ENCODE peak calls at places on chromosomes 7 and 10, in seven cellular contexts. U is mesendoderm, H is neural progenitor cell, Y is AG09309, T is HCT116, P is HFF-Myc, K is astrocyte of the spinal cord. W is an unnamed sample.
A peak's percentile ranks its signal among the peaks of the same experiment; 100 is the strongest.

GRCh38 chr10:98101366-98101765 is 33.1 kb upstream of the R3HCC1L start:
- DNase-seq in P (no peak), U (peak; percentile 85), T (no peak), H (no peak), K (no peak), Y (no peak), W (no peak)

GRCh38 chr10:114030140-114030539 is 13.5 kb upstream of the ADRB1 start:
- DNase-seq in T (peak; percentile 12), Y (no peak), K (no peak), U (peak; percentile 32), H (no peak), P (no peak), W (no peak)

GRCh38 chr10:86439544-86439943 is 72.9 kb upstream of the GRID1 start:
- DNase-seq in U (no peak), Y (peak; percentile 81), P (peak; percentile 24), T (no peak), H (no peak), K (peak; percentile 87), W (peak; percentile 43)

GRCh38 chr7:34900891-34901493 is 136.3 kb downstream of the DPY19L1 start:
- DNase-seq in H (peak; percentile 47), K (no peak), T (peak; percentile 32), U (peak; percentile 84), Y (no peak), P (no peak), W (no peak)

GRCh38 chr10:89738551-89739209 is 37.3 kb downstream of the KIF20B start:
- DNase-seq in T (no peak), U (no peak), K (no peak), H (no peak), P (no peak), Y (no peak), W (no peak)

GRCh38 chr10:25157650-25158049 is 17.2 kb upstream of the GPR158 start:
- DNase-seq in U (no peak), K (no peak), H (no peak), T (no peak), P (no peak), Y (no peak), W (no peak)

GRCh38 chr10:86651021-86651471 is 3.3 kb upstream of the OPN4 start:
- DNase-seq in H (no peak), K (no peak), P (no peak), Y (no peak), T (no peak), U (no peak), W (no peak)

GRCh38 chr10:7544203-7544602 is 122.6 kb downstream of the ITIH5 start:
- DNase-seq in P (no peak), Y (no peak), H (no peak), U (no peak), T (no peak), K (no peak), W (no peak)

GRCh38 chr10:52486840-52487611 is 172.9 kb downstream of the DKK1 start:
- DNase-seq in U (no peak), K (peak; percentile 85), T (no peak), Y (peak; percentile 89), H (no peak), P (peak; percentile 21), W (peak; percentile 62)

GRCh38 chr10:16505168-16505567 is 16.5 kb downstream of the C1QL3 start:
- DNase-seq in T (no peak), U (no peak), P (no peak), H (no peak), K (no peak), Y (no peak), W (no peak)

GRCh38 chr7:100952641-100953040 is 3.3 kb downstream of the MUC3A start:
- DNase-seq in H (no peak), Y (no peak), U (no peak), P (no peak), K (no peak), T (no peak), W (no peak)

GRCh38 chr10:52615756-52616419 is 156.7 kb downstream of the MBL2 start:
- DNase-seq in T (no peak), U (no peak), K (peak; percentile 39), P (no peak), Y (no peak), H (no peak), W (no peak)

GRCh38 chr7:73799282-73800141 is 29.4 kb upstream of the CLDN3 start:
- DNase-seq in H (no peak), P (no peak), Y (no peak), U (peak; percentile 46), K (no peak), T (peak; percentile 78), W (no peak)

GRCh38 chr7:69367785-69368184 is 230.5 kb upstream of the AUTS2 start:
- DNase-seq in Y (peak; percentile 23), U (peak; percentile 7), H (no peak), T (no peak), K (no peak), P (no peak), W (no peak)

GRCh38 chr7:66206116-66206908 is 1.2 kb downstream of the TPST1 start:
- DNase-seq in Y (no peak), H (no peak), P (no peak), T (no peak), U (no peak), K (no peak), W (no peak)
- H3K4me3 ChIP-seq in Y (peak overlapping the region; percentile 67), H (peak overlapping the region; percentile 99), P (peak overlapping the region; percentile 63), T (peak overlapping the region; percentile 89), U (no peak overlapping the region), K (peak overlapping the region; percentile 89), W (peak overlapping the region; percentile 88)

DNA sequence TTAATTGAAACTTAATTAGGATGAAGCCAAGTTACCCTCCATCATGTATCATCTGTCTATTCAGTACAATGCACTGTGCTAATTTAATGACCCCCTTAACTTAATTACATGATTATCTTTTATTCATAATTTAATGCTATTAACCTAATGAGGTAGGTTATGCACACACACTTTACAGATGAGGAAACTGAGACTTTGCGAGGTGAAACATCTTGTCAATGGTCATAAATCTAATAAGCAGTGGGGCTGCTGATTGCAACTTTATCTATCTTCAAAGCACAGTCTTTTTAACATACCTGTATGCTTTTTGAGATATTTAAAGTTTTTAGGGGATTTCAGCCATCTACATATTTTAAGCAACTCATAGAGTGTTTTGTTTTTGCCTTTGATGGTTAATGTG is 547 bp downstream of the MACC1 start:
- DNase-seq in Y (no peak), K (no peak), H (no peak), T (no peak), P (no peak), U (no peak), W (no peak)
- H3K4me3 ChIP-seq in Y (no peak overlapping the region), K (no peak overlapping the region), H (peak overlapping the region; percentile 16), T (peak overlapping the region; percentile 61), P (no peak overlapping the region), U (no peak overlapping the region), W (no peak overlapping the region)

GRCh38 chr10:129956285-129956649 is 7.8 kb downstream of the EBF3 start:
- DNase-seq in U (peak; percentile 42), K (no peak), P (no peak), Y (no peak), H (peak; percentile 65), T (no peak), W (no peak)

GRCh38 chr10:129955591-129956284 is 8.3 kb downstream of the EBF3 start:
- DNase-seq in Y (no peak), K (no peak), P (no peak), T (no peak), H (peak; percentile 32), U (no peak), W (no peak)

GRCh38 chr10:129958118-129958685 is 5.9 kb downstream of the EBF3 start:
- DNase-seq in U (peak; percentile 51), Y (no peak), T (no peak), P (no peak), K (no peak), H (peak; percentile 70), W (no peak)

GRCh38 chr10:129958686-129959543 is 5.2 kb downstream of the EBF3 start:
- DNase-seq in H (peak; percentile 76), P (no peak), U (peak; percentile 70), K (no peak), Y (no peak), T (no peak), W (no peak)

GRCh38 chr10:129956902-129957673 is 7.0 kb downstream of the EBF3 start:
- DNase-seq in Y (no peak), K (no peak), P (no peak), T (no peak), U (peak; percentile 74), H (peak; percentile 48), W (no peak)
- H3K4me3 ChIP-seq in Y (no peak overlapping the region), K (no peak overlapping the region), P (no peak overlapping the region), T (no peak overlapping the region), U (no peak overlapping the region), H (no peak overlapping the region), W (no peak overlapping the region)

DNA sequence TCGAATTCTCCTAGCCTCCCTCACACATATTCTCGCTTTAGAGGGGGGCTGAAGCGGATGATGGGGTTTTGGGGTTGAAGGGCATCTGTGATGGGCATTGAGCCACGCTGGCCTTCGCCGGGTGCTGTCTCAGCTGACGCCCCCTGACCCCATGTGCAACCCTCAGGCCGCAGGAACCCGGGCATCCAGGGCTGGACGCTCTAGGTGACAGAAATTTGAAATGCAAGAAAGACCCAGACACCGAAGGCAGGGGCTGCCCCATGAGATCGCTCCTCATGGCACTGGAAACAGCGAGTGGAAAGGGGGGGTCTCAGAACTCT is 664 bp upstream of the C10orf88 start:
- DNase-seq in K (no peak), T (no peak), H (no peak), Y (no peak), U (no peak), P (no peak), W (no peak)
- H3K4me3 ChIP-seq in K (peak overlapping the region; percentile 80), T (peak overlapping the region; percentile 83), H (no peak overlapping the region), Y (peak overlapping the region; percentile 96), U (no peak overlapping the region), P (peak overlapping the region; percentile 71), W (peak overlapping the region; percentile 95)

GRCh38 chr10:31064334-31064733 is 32.7 kb upstream of the ZNF438 start:
- DNase-seq in K (peak; percentile 81), H (no peak), T (no peak), U (no peak), P (peak; percentile 74), Y (peak; percentile 45), W (peak; percentile 23)

GRCh38 chr10:31059323-31059722 is 27.7 kb upstream of the ZNF438 start:
- DNase-seq in Y (no peak), H (no peak), K (no peak), P (no peak), U (no peak), T (peak; percentile 21), W (no peak)

GRCh38 chr10:31063839-31064238 is 32.2 kb upstream of the ZNF438 start:
- DNase-seq in Y (no peak), T (no peak), H (no peak), U (no peak), P (no peak), K (no peak), W (no peak)

GRCh38 chr10:31061941-31062340 is 30.3 kb upstream of the ZNF438 start:
- DNase-seq in Y (no peak), U (no peak), H (no peak), P (no peak), T (no peak), K (no peak), W (no peak)

DNA sequence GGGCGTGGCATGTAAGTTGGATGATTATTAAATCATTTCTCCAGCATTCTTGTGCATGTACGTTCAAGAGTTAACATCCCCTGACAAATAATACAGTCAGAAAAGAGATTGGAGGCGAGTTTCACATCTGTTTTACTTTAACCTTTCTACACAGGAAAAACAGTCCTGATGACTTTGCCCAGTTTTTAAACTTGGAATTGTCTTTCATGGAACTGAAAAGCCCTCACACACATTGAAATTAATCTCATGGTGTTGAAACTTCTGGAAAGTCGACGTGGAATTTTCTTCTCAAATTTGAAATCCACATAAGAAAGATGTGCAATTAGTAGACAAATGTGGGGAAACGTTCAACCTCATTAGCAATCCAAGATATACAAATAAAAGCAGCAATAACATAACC is 31.2 kb upstream of the ZNF438 start:
- DNase-seq in T (no peak), Y (no peak), H (no peak), P (no peak), U (no peak), K (peak; percentile 31), W (no peak)
- H3K4me3 ChIP-seq in T (no peak overlapping the region), Y (no peak overlapping the region), H (no peak overlapping the region), P (no peak overlapping the region), U (no peak overlapping the region), K (no peak overlapping the region), W (no peak overlapping the region)

W was measured in astrocyte of the cerebellum.